ENCODE peak calls at places on chromosomes 7 and 10, in four cellular contexts. One of them, this sample, is unnamed. For H3K9me2, the result is how much of the 10 kb centered on the place peaks cover.

GRCh38 chr10:78515037-78515872 is 481.6 kb downstream of the RPS24 start:
- DNase-seq in hepatocyte: no peak
- DNase-seq in GM23338: no peak
- DNase-seq in MM.1S: no peak
- DNase-seq in this sample: no peak

GRCh38 chr7:47518827-47519226 is 63.1 kb downstream of the TNS3 start:
- DNase-seq in hepatocyte: peak
- DNase-seq in GM23338: no peak
- DNase-seq in MM.1S: no peak
- DNase-seq in this sample: no peak

GRCh38 chr7:255721-256361 is 34.1 kb upstream of the FOXL3 start:
- DNase-seq in GM23338: no peak
- DNase-seq in hepatocyte: no peak
- DNase-seq in MM.1S: no peak
- DNase-seq in this sample: no peak

GRCh38 chr10:86366902-86367338 is 325 bp upstream of the GRID1 start:
- DNase-seq in hepatocyte: no peak
- DNase-seq in GM23338: no peak
- DNase-seq in MM.1S: peak
- DNase-seq in this sample: no peak

GRCh38 chr7:105346593-105347322 is 42.0 kb downstream of the SRPK2 start:
- DNase-seq in MM.1S: no peak
- DNase-seq in hepatocyte: no peak
- DNase-seq in GM23338: no peak
- DNase-seq in this sample: no peak

GRCh38 chr7:4343272-4344000 is 338.7 kb upstream of the FOXK1 start:
- DNase-seq in MM.1S: no peak
- DNase-seq in GM23338: no peak
- DNase-seq in hepatocyte: peak
- DNase-seq in this sample: no peak

GRCh38 chr10:81957976-81958375 is 83.0 kb downstream of the NRG3 start:
- DNase-seq in MM.1S: no peak
- DNase-seq in GM23338: no peak
- DNase-seq in hepatocyte: no peak
- DNase-seq in this sample: no peak

GRCh38 chr7:1977876-1978441 is 254.8 kb downstream of the MAD1L1 start:
- DNase-seq in hepatocyte: no peak
- DNase-seq in GM23338: no peak
- DNase-seq in MM.1S: no peak
- DNase-seq in this sample: no peak

GRCh38 chr10:109018892-109019507 is 904.3 kb downstream of the XPNPEP1 start:
- DNase-seq in MM.1S: no peak
- DNase-seq in GM23338: no peak
- DNase-seq in hepatocyte: no peak
- DNase-seq in this sample: peak

GRCh38 chr7:146503844-146504243 is 387.2 kb downstream of the CNTNAP2 start:
- DNase-seq in MM.1S: no peak
- DNase-seq in GM23338: peak
- DNase-seq in hepatocyte: no peak
- DNase-seq in this sample: peak

GRCh38 chr10:113820507-113820906 is 33.4 kb downstream of the DCLRE1A start:
- DNase-seq in MM.1S: no peak
- DNase-seq in hepatocyte: no peak
- DNase-seq in GM23338: peak
- DNase-seq in this sample: peak

GRCh38 chr10:44334621-44335184 is 50.2 kb downstream of the CXCL12 start:
- DNase-seq in MM.1S: no peak
- DNase-seq in hepatocyte: no peak
- DNase-seq in GM23338: no peak
- DNase-seq in this sample: no peak

GRCh38 chr10:121698336-121698735 is 100.1 kb upstream of the FGFR2 start:
- DNase-seq in MM.1S: no peak
- DNase-seq in hepatocyte: no peak
- DNase-seq in GM23338: no peak
- DNase-seq in this sample: no peak

GRCh38 chr7:97771576-97771975 is 39.7 kb downstream of the TAC1 start:
- DNase-seq in hepatocyte: no peak
- DNase-seq in GM23338: no peak
- DNase-seq in MM.1S: no peak
- DNase-seq in this sample: no peak

GRCh38 chr7:100200693-100201092 is 19.1 kb upstream of the PVRIG start:
- DNase-seq in MM.1S: no peak
- DNase-seq in GM23338: no peak
- DNase-seq in hepatocyte: peak
- DNase-seq in this sample: no peak

GRCh38 chr7:157124655-157125054 is 14.1 kb upstream of the UBE3C start:
- DNase-seq in GM23338: no peak
- DNase-seq in MM.1S: no peak
- DNase-seq in hepatocyte: no peak
- DNase-seq in this sample: no peak
- H3K9me2 ChIP-seq in GM23338: under half
- H3K9me2 ChIP-seq in MM.1S: under half
- H3K9me2 ChIP-seq in hepatocyte: under half
- H3K9me2 ChIP-seq in this sample: under half

GRCh38 chr7:14507617-14508016 is 394.9 kb downstream of the DGKB start:
- DNase-seq in MM.1S: no peak
- DNase-seq in hepatocyte: no peak
- DNase-seq in GM23338: no peak
- DNase-seq in this sample: no peak
- TF ChIP-seq EZH2phosphoT487 in MM.1S: no peak
- TF ChIP-seq EZH2phosphoT487 in hepatocyte: no peak
- TF ChIP-seq EZH2phosphoT487 in GM23338: no peak
- TF ChIP-seq EZH2phosphoT487 in this sample: no peak

GRCh38 chr7:16193631-16194030 is 227.7 kb downstream of the CRPPA start:
- DNase-seq in MM.1S: no peak
- DNase-seq in hepatocyte: no peak
- DNase-seq in GM23338: peak
- DNase-seq in this sample: no peak

GRCh38 chr7:16187131-16187530 is 234.2 kb downstream of the CRPPA start:
- DNase-seq in GM23338: no peak
- DNase-seq in hepatocyte: no peak
- DNase-seq in MM.1S: no peak
- DNase-seq in this sample: no peak

DNA sequence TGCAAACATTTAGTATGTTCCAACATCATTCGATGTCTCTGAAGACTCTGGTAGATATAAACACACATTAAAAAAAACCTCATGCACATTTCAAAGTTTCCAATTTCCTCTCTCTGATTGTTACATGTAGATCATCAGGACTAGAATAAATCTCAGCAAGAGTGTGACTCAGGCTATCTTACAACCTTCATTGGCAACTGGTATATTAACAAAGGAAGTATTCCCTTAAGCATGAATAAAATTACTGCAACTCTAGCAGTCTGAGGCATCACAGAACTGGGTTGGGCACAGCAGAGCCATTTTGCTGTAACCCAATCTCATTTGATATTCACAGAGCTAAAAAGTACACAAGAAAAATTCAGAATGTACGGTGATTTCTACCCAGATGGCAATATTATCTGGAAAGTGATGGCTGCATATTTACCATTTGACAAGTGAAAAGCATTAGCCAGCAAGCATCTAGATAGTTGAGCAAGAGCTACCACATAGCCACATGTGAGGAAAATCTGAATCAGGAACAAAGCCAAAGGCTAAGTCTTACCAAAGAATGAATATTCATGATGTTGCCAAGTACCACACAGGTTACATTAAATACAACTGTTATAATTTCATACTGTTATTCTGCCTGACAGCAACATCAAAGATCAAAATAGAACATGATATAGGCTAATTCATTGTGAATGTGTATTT is 232.2 kb downstream of the CRPPA start:
- DNase-seq in GM23338: no peak
- DNase-seq in hepatocyte: no peak
- DNase-seq in MM.1S: no peak
- DNase-seq in this sample: no peak
- H3K9me2 ChIP-seq in GM23338: under half
- H3K9me2 ChIP-seq in hepatocyte: under half
- H3K9me2 ChIP-seq in MM.1S: under half
- H3K9me2 ChIP-seq in this sample: under half

GRCh38 chr10:60914676-60915075 is 29.3 kb downstream of the RHOBTB1 start:
- DNase-seq in MM.1S: no peak
- DNase-seq in hepatocyte: no peak
- DNase-seq in GM23338: no peak
- DNase-seq in this sample: no peak

GRCh38 chr10:60919551-60919950 is 24.4 kb downstream of the RHOBTB1 start:
- DNase-seq in hepatocyte: no peak
- DNase-seq in MM.1S: no peak
- DNase-seq in GM23338: no peak
- DNase-seq in this sample: no peak

GRCh38 chr10:60920479-60920878 is 23.5 kb downstream of the RHOBTB1 start:
- DNase-seq in MM.1S: no peak
- DNase-seq in hepatocyte: no peak
- DNase-seq in GM23338: no peak
- DNase-seq in this sample: no peak

GRCh38 chr10:60916025-60916424 is 28.0 kb downstream of the RHOBTB1 start:
- DNase-seq in hepatocyte: no peak
- DNase-seq in MM.1S: no peak
- DNase-seq in GM23338: peak
- DNase-seq in this sample: no peak

DNA sequence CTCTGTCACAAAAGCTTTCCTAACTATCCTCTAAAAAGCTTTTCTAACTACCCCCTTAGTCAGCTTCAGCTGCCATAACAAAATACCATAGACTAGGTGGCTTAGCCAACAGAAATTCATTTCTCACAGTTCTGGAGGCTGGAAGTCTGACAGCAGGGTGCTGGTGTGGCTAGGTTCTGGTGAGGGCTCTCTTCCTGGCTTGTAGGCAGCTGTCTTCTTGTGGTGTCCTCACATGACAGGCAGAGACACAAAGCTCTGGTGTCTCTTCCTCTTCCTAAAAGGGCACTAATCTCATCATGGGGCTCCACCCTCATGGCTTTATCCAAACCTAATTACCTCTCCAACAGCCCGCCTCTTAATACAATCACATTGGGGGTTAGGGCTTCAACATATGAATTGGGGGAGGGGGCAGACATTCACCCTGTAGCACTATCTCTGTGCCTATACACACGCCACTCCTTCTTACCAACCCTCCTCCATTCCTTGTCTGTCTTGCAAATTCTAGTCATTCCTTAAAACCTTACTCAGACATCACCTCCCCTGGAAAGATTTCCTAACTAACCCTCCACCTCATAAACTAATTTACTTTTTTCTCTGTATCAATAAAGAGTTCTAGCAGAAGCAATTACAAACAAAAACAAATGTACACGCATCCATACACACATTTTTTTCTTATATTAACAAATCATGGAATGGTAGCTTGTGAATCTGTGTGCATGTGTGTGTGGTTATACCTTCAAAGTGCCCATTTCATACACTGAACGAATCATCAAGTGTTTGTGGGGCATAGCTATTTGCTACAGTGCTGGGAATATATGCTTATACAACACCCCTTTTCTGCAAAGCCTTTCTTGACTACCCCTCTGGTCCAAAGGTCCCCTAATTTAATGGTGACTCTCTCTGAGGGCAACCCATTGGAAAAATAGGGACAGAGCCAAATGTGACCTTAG is 26.4 kb downstream of the RHOBTB1 start:
- DNase-seq in MM.1S: no peak
- DNase-seq in hepatocyte: no peak
- DNase-seq in GM23338: no peak
- DNase-seq in this sample: no peak
- TF ChIP-seq EZH2phosphoT487 in MM.1S: no peak
- TF ChIP-seq EZH2phosphoT487 in hepatocyte: no peak
- TF ChIP-seq EZH2phosphoT487 in GM23338: no peak
- TF ChIP-seq EZH2phosphoT487 in this sample: no peak

GRCh38 chr10:43199684-43200537 is 61.7 kb downstream of the CSGALNACT2 start:
- DNase-seq in GM23338: no peak
- DNase-seq in MM.1S: no peak
- DNase-seq in hepatocyte: no peak
- DNase-seq in this sample: no peak
- H3K9me2 ChIP-seq in GM23338: under half
- H3K9me2 ChIP-seq in MM.1S: under half
- H3K9me2 ChIP-seq in hepatocyte: under half
- H3K9me2 ChIP-seq in this sample: under half

GRCh38 chr7:80324032-80324431 is 187.8 kb downstream of the GNAT3 start:
- DNase-seq in hepatocyte: no peak
- DNase-seq in MM.1S: no peak
- DNase-seq in GM23338: no peak
- DNase-seq in this sample: no peak
- TF ChIP-seq EZH2phosphoT487 in hepatocyte: no peak
- TF ChIP-seq EZH2phosphoT487 in MM.1S: no peak
- TF ChIP-seq EZH2phosphoT487 in GM23338: no peak
- TF ChIP-seq EZH2phosphoT487 in this sample: no peak

GRCh38 chr10:124251317-124251716 is 157.9 kb upstream of the CHST15 start:
- DNase-seq in hepatocyte: no peak
- DNase-seq in MM.1S: peak
- DNase-seq in GM23338: no peak
- DNase-seq in this sample: no peak
- H3K9me2 ChIP-seq in hepatocyte: under half
- H3K9me2 ChIP-seq in MM.1S: under half
- H3K9me2 ChIP-seq in GM23338: under half
- H3K9me2 ChIP-seq in this sample: under half

GRCh38 chr10:89332092-89332633 is 4.4 kb downstream of the IFIT3 start:
- DNase-seq in GM23338: no peak
- DNase-seq in hepatocyte: peak
- DNase-seq in MM.1S: peak
- DNase-seq in this sample: peak

GRCh38 chr10:89330537-89330936 is 2.7 kb downstream of the IFIT3 start:
- DNase-seq in MM.1S: no peak
- DNase-seq in hepatocyte: no peak
- DNase-seq in GM23338: no peak
- DNase-seq in this sample: no peak

GRCh38 chr10:89332718-89333281 is 5.0 kb downstream of the IFIT3 start:
- DNase-seq in hepatocyte: no peak
- DNase-seq in GM23338: no peak
- DNase-seq in MM.1S: peak
- DNase-seq in this sample: peak

DNA sequence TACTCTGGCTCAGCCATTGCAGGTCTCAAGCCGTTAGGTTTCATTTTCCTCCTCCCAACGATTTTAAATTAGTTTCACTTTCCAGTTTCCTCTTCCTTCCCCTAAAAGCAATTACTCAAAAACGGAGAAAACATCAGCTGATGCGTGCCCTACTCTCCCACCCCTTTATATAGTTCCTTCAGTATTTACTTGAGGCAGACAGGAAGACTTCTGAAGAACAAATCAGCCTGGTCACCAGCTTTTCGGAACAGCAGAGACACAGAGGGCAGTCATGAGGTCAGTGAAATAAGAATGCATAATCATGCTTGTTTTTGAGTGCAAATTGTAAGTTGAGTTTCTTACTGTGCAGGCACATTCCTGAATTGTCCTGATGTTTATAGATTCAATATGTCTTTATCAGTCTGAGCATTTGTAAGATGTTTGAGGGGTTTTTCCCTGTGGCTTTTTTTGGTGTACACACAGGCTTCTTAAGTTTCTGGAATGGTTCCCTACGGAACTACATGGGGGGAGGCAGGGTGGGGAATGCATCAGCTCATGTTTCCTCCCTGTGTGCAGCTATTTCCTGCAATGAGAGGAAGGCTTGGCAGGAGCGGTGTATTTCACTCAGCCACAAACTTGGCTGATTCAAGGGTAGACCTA is at the start of gene IFIT3:
- DNase-seq in MM.1S: no peak
- DNase-seq in hepatocyte: peak
- DNase-seq in GM23338: no peak
- DNase-seq in this sample: no peak
- TF ChIP-seq EZH2phosphoT487 in MM.1S: no peak
- TF ChIP-seq EZH2phosphoT487 in hepatocyte: no peak
- TF ChIP-seq EZH2phosphoT487 in GM23338: no peak
- TF ChIP-seq EZH2phosphoT487 in this sample: no peak

This sample was measured in OCI-LY7.